ENCODE peak calls at places on chromosomes 1 and 21, in eight cellular contexts. C, F, W, Y, U, D, E and B are unnamed samples.

GRCh38 chr21:36330904-36331303 is 10.9 kb downstream of the MORC3 start:
- DNase-seq in C (peak), F (peak), W (no peak), Y (peak), U (peak), D (no peak), E (peak), B (no peak)

GRCh38 chr1:171644805-171645483 is 7.5 kb downstream of the MYOC start:
- DNase-seq in C (peak), F (peak), W (no peak), Y (peak), U (peak), D (peak), E (peak), B (peak)

GRCh38 chr1:155954645-155955044 is 13.2 kb downstream of the RXFP4 start:
- DNase-seq in C (no peak), F (no peak), W (no peak), Y (no peak), U (no peak), D (no peak), E (no peak), B (no peak)

GRCh38 chr1:8846263-8846662 is 28.8 kb upstream of the RERE start:
- DNase-seq in C (no peak), F (no peak), W (no peak), Y (no peak), U (no peak), D (no peak), E (no peak), B (no peak)

GRCh38 chr1:17185485-17185860 is 19.5 kb upstream of the PADI1 start:
- DNase-seq in C (no peak), F (no peak), W (no peak), Y (no peak), U (no peak), D (no peak), E (no peak), B (no peak)

GRCh38 chr21:42532466-42533181 is 19.0 kb downstream of the SLC37A1 start:
- DNase-seq in C (no peak), F (no peak), W (peak), Y (peak), U (peak), D (no peak), E (no peak), B (no peak)

GRCh38 chr1:3892748-3893147 is 7.3 kb downstream of the C1orf174 start:
- DNase-seq in C (no peak), F (no peak), W (peak), Y (peak), U (no peak), D (no peak), E (no peak), B (no peak)

GRCh38 chr1:201774224-201774982 is 54.6 kb upstream of the IPO9 start:
- DNase-seq in C (no peak), F (no peak), W (no peak), Y (no peak), U (no peak), D (no peak), E (no peak), B (peak)

GRCh38 chr1:25427696-25428095 is 3.0 kb upstream of the MACO1 start:
- DNase-seq in C (no peak), F (no peak), W (no peak), Y (no peak), U (no peak), D (no peak), E (no peak), B (no peak)

GRCh38 chr1:63746129-63746864 is 27.5 kb upstream of the ROR1 start:
- DNase-seq in C (no peak), F (peak), W (no peak), Y (no peak), U (no peak), D (peak), E (peak), B (peak)

GRCh38 chr1:995665-996633 is 3.9 kb downstream of the HES4 start:
- DNase-seq in C (no peak), F (no peak), W (peak), Y (no peak), U (no peak), D (no peak), E (peak), B (no peak)

GRCh38 chr1:39866767-39867166 is 16.5 kb downstream of the TRIT1 start:
- DNase-seq in C (no peak), F (no peak), W (no peak), Y (no peak), U (no peak), D (peak), E (no peak), B (no peak)

GRCh38 chr1:6517435-6517851 is 26.0 kb upstream of the PLEKHG5 start:
- DNase-seq in C (no peak), F (no peak), W (no peak), Y (no peak), U (no peak), D (no peak), E (no peak), B (no peak)

GRCh38 chr1:15459771-15460719 is 3.5 kb downstream of the CELA2A start:
- DNase-seq in C (no peak), F (no peak), W (no peak), Y (no peak), U (no peak), D (no peak), E (no peak), B (no peak)

GRCh38 chr1:84991097-84991890 is 5.6 kb downstream of the MCOLN2 start:
- DNase-seq in C (no peak), F (no peak), W (no peak), Y (no peak), U (peak), D (no peak), E (no peak), B (no peak)

GRCh38 chr1:62295921-62296451 is 23.2 kb downstream of the KANK4 start:
- DNase-seq in C (no peak), F (no peak), W (no peak), Y (no peak), U (no peak), D (no peak), E (no peak), B (no peak)

GRCh38 chr1:27099904-27100796 is 54.8 kb downstream of the SLC9A1 start:
- DNase-seq in C (peak), F (peak), W (no peak), Y (peak), U (no peak), D (no peak), E (peak), B (no peak)

GRCh38 chr1:152047607-152047953 is 10.8 kb upstream of the S100A11 start:
- DNase-seq in C (peak), F (peak), W (no peak), Y (no peak), U (peak), D (no peak), E (no peak), B (peak)

GRCh38 chr1:212467843-212468482 is 35.2 kb downstream of the NENF start:
- DNase-seq in C (no peak), F (no peak), W (peak), Y (no peak), U (no peak), D (no peak), E (no peak), B (no peak)

GRCh38 chr1:97243973-97244560 is 522.5 kb downstream of the PTBP2 start:
- DNase-seq in C (no peak), F (peak), W (no peak), Y (no peak), U (peak), D (no peak), E (peak), B (no peak)

GRCh38 chr1:203287109-203287893 is 18.0 kb upstream of the BTG2 start:
- DNase-seq in C (no peak), F (no peak), W (peak), Y (peak), U (peak), D (no peak), E (no peak), B (no peak)

GRCh38 chr1:18787825-18788385 is 71.6 kb downstream of the TAS1R2 start:
- DNase-seq in C (no peak), F (no peak), W (no peak), Y (no peak), U (no peak), D (no peak), E (no peak), B (no peak)

GRCh38 chr1:87052400-87052799 is 138.0 kb downstream of the HS2ST1 start:
- DNase-seq in C (no peak), F (no peak), W (no peak), Y (no peak), U (peak), D (no peak), E (no peak), B (no peak)

GRCh38 chr1:9442266-9442846 is 96.9 kb upstream of the SLC25A33 start:
- DNase-seq in C (no peak), F (no peak), W (no peak), Y (no peak), U (no peak), D (no peak), E (no peak), B (no peak)

GRCh38 chr1:9263984-9264929 is 28.4 kb upstream of the SPSB1 start:
- DNase-seq in C (no peak), F (no peak), W (no peak), Y (no peak), U (no peak), D (no peak), E (no peak), B (no peak)

GRCh38 chr1:179021873-179022272 is 3.8 kb upstream of the FAM20B start:
- DNase-seq in C (peak), F (no peak), W (no peak), Y (no peak), U (no peak), D (no peak), E (no peak), B (no peak)

GRCh38 chr1:99544328-99544727 is 101.6 kb upstream of the PALMD start:
- DNase-seq in C (no peak), F (peak), W (no peak), Y (no peak), U (no peak), D (peak), E (no peak), B (peak)

GRCh38 chr1:14598498-14599172 is at the start of gene KAZN:
- DNase-seq in C (no peak), F (no peak), W (no peak), Y (peak), U (no peak), D (no peak), E (peak), B (no peak)

GRCh38 chr21:32371913-32372314 is 20.9 kb downstream of the URB1 start:
- DNase-seq in C (no peak), F (peak), W (no peak), Y (no peak), U (no peak), D (peak), E (no peak), B (peak)

GRCh38 chr21:41833138-41834115 is 45.7 kb downstream of the PRDM15 start:
- DNase-seq in C (no peak), F (no peak), W (peak), Y (no peak), U (peak), D (no peak), E (no peak), B (no peak)

GRCh38 chr1:23480187-23481025 is 3.6 kb downstream of the ASAP3 start:
- DNase-seq in C (no peak), F (no peak), W (no peak), Y (no peak), U (peak), D (no peak), E (no peak), B (no peak)

GRCh38 chr21:37370152-37371040 is 3.8 kb downstream of the DYRK1A start:
- DNase-seq in C (no peak), F (no peak), W (no peak), Y (no peak), U (peak), D (no peak), E (no peak), B (no peak)

DNA sequence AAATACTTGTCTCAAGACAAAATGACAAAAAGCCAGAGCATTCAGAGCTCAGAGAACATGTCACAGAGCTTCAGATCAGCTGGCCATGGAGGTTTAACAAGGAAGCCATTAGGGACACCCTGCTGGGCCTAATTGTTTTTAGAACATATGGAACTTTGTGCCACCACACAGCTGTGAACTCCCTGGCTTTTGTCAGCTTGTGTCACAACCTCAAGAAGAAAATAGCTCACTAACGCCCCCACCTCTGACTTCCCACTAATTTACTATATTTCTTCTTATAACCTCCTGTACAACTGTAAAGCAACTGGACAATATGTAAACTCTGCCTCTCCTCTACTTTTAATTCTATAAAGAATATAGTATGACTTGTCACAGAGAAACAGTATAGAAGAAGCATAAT is 21.0 kb upstream of the TDRD10 start:
- DNase-seq in C (no peak), F (no peak), W (no peak), Y (no peak), U (no peak), D (no peak), E (peak), B (no peak)
- H3K27ac ChIP-seq in C (no peak), F (no peak), W (no peak), Y (peak), U (no peak), D (no peak), E (no peak), B (no peak)

DNA sequence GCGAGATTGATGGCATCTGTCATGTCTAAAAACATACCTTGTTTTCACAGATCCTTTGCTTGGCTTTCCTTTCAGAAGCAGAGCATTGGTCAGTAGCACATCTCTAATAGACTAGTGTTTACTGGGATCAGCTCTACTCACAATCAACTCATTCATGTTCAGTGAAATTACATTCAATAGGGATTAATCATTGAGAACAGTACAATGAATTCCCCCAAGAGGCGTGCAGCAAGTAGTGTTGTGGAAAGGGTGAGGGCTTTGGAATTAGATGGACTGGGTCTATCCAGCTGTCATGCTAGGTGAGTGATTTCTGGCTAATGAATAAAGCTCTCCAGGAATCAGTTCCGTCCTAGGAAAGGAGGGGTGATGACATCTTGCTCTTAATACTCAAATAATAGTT is 155.2 kb upstream of the COA6 start:
- DNase-seq in C (no peak), F (no peak), W (no peak), Y (no peak), U (no peak), D (no peak), E (no peak), B (no peak)
- H3K27ac ChIP-seq in C (no peak), F (no peak), W (no peak), Y (no peak), U (no peak), D (no peak), E (no peak), B (no peak)

GRCh38 chr1:2103901-2104590 is 53.8 kb downstream of the PRKCZ start:
- DNase-seq in C (no peak), F (no peak), W (peak), Y (no peak), U (no peak), D (no peak), E (no peak), B (no peak)
- H3K27ac ChIP-seq in C (no peak), F (no peak), W (peak), Y (no peak), U (no peak), D (no peak), E (no peak), B (no peak)

GRCh38 chr1:59596432-59596831 is 218.3 kb upstream of the HOOK1 start:
- DNase-seq in C (no peak), F (peak), W (no peak), Y (no peak), U (no peak), D (peak), E (no peak), B (peak)

GRCh38 chr1:59593798-59594790 is 220.7 kb upstream of the HOOK1 start:
- DNase-seq in C (no peak), F (no peak), W (no peak), Y (no peak), U (no peak), D (no peak), E (no peak), B (no peak)

GRCh38 chr1:59597420-59598199 is 217.1 kb upstream of the HOOK1 start:
- DNase-seq in C (no peak), F (no peak), W (no peak), Y (no peak), U (no peak), D (no peak), E (no peak), B (no peak)

GRCh38 chr1:59595774-59596173 is 219.0 kb upstream of the HOOK1 start:
- DNase-seq in C (no peak), F (peak), W (no peak), Y (no peak), U (no peak), D (peak), E (no peak), B (peak)

GRCh38 chr1:59596956-59597355 is 217.8 kb upstream of the HOOK1 start:
- DNase-seq in C (no peak), F (peak), W (no peak), Y (no peak), U (no peak), D (no peak), E (no peak), B (no peak)
- H3K27ac ChIP-seq in C (no peak), F (peak), W (no peak), Y (peak), U (no peak), D (peak), E (no peak), B (peak)

DNA sequence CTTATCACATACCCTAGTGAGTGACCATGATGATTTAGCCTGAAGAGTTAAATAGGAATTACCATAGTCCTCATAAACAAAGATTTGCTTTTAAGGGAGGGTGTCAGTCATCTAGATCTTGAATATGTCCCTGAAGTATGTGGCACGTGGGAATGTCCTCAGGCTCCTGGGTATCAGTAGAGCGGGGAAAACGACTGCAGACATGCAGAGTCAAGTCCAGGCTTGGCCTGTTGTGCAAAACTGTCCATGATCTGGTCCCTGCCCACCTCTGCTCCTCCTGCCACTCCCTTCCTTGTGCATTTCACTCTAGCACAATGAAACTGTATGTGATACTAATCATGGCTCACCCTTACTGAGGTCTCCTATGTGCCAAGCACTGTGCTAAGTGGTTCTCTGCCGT is 12.9 kb downstream of the MOV10 start:
- DNase-seq in C (no peak), F (peak), W (no peak), Y (no peak), U (no peak), D (no peak), E (no peak), B (peak)
- H3K27ac ChIP-seq in C (no peak), F (peak), W (no peak), Y (peak), U (no peak), D (no peak), E (no peak), B (peak)

GRCh38 chr1:112723511-112723839 is 8.3 kb upstream of the PPM1J start:
- DNase-seq in C (no peak), F (no peak), W (no peak), Y (no peak), U (no peak), D (no peak), E (no peak), B (no peak)
- H3K27ac ChIP-seq in C (no peak), F (no peak), W (no peak), Y (no peak), U (no peak), D (peak), E (no peak), B (no peak)

DNA sequence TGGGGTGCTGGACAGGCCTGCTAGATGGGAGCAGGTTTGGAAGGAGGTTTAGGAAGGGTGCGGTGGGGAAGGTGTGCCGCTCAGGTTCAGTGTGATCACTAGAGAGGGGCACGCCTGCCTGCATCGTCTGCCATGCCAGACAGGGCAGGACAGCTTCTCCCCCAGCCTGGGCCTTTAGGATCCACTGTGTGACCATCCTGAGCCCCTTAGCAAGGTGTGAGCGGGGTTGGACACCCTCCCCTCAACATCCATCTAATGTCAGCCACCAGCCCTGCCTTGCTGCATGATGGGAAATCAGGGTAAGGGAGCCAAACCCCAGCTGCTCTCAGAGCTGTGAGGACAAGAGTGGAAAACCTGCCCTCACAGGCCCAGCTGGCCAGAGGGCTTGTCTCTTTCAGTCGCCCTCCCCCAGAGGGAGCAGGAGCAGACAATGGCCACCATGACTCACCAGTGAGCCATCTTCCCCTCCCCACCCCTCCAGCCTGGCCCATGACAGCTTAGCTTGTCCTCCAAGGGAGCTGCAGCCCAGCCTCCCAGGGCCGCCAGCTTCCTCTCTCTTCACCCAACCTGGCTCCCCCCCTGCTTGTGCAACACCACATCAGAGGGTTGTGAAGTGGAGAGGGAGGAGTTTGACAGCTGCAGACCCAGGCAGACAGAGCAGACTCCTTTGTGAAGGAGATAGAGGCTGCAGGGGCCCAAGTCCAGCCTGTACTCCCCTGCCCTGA is 37.0 kb downstream of the NUAK2 start:
- DNase-seq in C (peak), F (peak), W (peak), Y (peak), U (peak), D (peak), E (peak), B (peak)
- H3K27ac ChIP-seq in C (peak), F (peak), W (peak), Y (peak), U (peak), D (peak), E (peak), B (peak)

GRCh38 chr21:35026617-35027557 is 22.2 kb downstream of the RUNX1 start:
- DNase-seq in C (no peak), F (no peak), W (peak), Y (peak), U (peak), D (no peak), E (peak), B (no peak)
- H3K27ac ChIP-seq in C (peak), F (no peak), W (peak), Y (peak), U (peak), D (no peak), E (peak), B (no peak)